ENCODE peak calls at places on chromosomes 11 and 22, in eight cellular contexts. E is psoas muscle; T is stomach; Z is left ventricle myocardium inferior; J is CD8-positive, alpha-beta T cell; C is H1; P is spleen; R is PC-3. U is an unnamed sample. For H3K36me3, the result is how much of the 10 kb centered on the place peaks cover.

GRCh38 chr22:44997060-44997459 is 12.7 kb downstream of the PHF21B start:
- DNase-seq in E (no peak), T (no peak), Z (no peak), J (no peak), C (no peak), P (no peak), R (no peak), U (no peak)

GRCh38 chr22:50606126-50606525 is 5.5 kb downstream of the MAPK8IP2 start:
- DNase-seq in E (no peak), T (no peak), Z (no peak), J (no peak), C (no peak), P (no peak), R (no peak), U (no peak)

GRCh38 chr11:2342981-2343380 is 34.1 kb upstream of the CD81 start:
- DNase-seq in E (no peak), T (no peak), Z (no peak), J (no peak), C (no peak), P (no peak), R (no peak), U (peak)

GRCh38 chr11:134266440-134266839 is 9.7 kb upstream of the GLB1L3 start:
- DNase-seq in E (no peak), T (no peak), Z (no peak), J (no peak), C (no peak), P (no peak), R (no peak), U (no peak)

GRCh38 chr11:110297726-110298297 is 1.4 kb upstream of the RDX start:
- DNase-seq in E (no peak), T (no peak), Z (no peak), J (no peak), C (no peak), P (no peak), R (peak), U (no peak)

GRCh38 chr11:13891911-13892310 is 70.6 kb upstream of the SPON1 start:
- DNase-seq in E (no peak), T (no peak), Z (no peak), J (no peak), C (no peak), P (no peak), R (no peak), U (no peak)

GRCh38 chr11:121038642-121039409 is 14.9 kb downstream of the TBCEL start:
- DNase-seq in E (no peak), T (no peak), Z (no peak), J (no peak), C (no peak), P (no peak), R (no peak), U (no peak)

GRCh38 chr11:16350125-16350524 is 6.2 kb downstream of the SOX6 start:
- DNase-seq in E (no peak), T (no peak), Z (no peak), J (no peak), C (no peak), P (no peak), R (no peak), U (no peak)

DNA sequence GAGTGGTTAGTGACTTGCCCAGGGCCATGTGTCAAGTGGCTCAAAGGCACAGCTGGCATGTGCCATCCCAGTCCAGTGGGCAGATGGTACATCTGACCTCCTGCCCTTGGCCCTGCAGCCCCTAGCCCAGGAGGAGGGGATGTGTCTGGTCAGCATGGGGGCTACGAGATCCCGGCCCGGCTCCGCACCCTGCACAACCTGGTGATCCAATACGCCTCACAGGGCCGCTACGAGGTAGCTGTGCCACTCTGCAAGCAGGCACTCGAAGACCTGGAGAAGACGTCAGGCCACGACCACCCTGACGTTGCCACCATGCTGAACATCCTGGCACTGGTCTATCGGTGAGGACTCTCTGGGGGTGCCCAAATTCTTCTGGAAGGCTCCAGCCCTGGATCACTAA is 5.7 kb upstream of the RAB1B start:
- DNase-seq in E (no peak), T (no peak), Z (no peak), J (no peak), C (no peak), P (peak), R (no peak), U (no peak)
- H3K36me3 ChIP-seq in E (under half), T (half or more), Z (under half), J (under half), C (under half), P (under half), R (under half), U (under half)

DNA sequence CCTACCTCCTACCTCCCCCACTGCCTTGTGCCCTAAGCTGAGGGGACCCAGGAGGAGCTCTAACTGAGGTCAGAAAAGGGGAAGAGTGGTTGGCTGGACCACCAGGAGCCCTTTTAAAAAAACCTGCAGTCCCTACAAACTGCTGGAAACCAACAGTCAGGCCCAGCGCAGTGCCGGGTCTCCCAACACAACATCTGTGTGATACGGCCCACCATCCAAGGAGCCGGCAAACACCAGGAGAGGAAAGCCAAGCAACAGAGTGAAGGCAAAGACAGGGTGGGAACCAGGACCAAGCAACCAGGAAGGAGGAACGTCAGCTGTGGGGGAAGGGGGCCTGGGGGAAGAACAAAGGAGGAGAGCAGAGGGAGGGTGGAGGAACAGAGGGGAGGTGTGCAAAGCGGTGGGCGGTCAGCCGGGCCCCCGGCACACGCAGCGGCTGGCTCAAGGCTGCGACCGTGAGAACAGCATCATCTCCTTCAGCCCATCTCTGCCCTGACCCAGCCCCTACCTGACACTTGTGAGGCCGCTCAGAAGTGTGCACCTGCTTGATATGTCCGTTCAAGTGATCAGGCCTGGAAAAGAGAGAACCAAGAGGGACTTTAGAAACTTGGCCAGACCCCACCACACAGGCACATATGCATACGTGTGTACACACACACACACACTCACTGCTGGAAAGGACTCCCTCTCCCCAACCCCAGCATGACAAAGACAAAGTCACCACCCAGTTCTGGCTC is 3.6 kb downstream of the PATZ1 start:
- DNase-seq in E (no peak), T (no peak), Z (no peak), J (no peak), C (no peak), P (no peak), R (no peak), U (peak)
- H3K36me3 ChIP-seq in E (under half), T (under half), Z (under half), J (under half), C (under half), P (under half), R (under half), U (under half)

GRCh38 chr11:1278766-1279673 is 30.4 kb downstream of the TOLLIP start:
- DNase-seq in E (no peak), T (no peak), Z (no peak), J (no peak), C (no peak), P (peak), R (no peak), U (no peak)
- H3K36me3 ChIP-seq in E (under half), T (half or more), Z (half or more), J (under half), C (under half), P (under half), R (under half), U (under half)

GRCh38 chr11:68784653-68785052 is 33.3 kb upstream of the TESMIN start:
- DNase-seq in E (no peak), T (no peak), Z (no peak), J (no peak), C (no peak), P (no peak), R (no peak), U (no peak)
- H3K36me3 ChIP-seq in E (under half), T (half or more), Z (half or more), J (under half), C (under half), P (under half), R (under half), U (half or more)

DNA sequence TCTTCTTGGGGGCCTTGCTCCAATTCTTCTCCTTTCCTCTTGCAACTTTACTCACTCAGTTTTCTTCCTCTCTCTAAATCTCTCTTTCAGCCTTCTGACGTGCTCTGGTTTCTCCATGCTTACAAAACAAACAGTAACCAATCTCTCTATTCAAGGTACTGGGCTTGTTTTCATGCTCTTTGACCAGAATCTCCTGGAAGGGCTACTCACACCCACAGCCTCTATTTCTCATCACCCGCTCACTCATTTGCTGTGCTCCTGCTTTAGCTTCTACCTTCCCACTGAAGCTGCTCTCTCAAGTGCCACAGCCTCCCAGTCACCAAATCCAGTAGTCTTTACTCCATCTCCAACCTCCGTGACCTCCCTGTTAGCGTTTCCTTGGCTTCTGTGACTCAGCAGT is 60.4 kb downstream of the SERGEF start:
- DNase-seq in E (no peak), T (no peak), Z (no peak), J (no peak), C (no peak), P (no peak), R (no peak), U (no peak)
- H3K36me3 ChIP-seq in E (under half), T (half or more), Z (under half), J (under half), C (under half), P (under half), R (under half), U (under half)

GRCh38 chr11:6488342-6488741 is 7.0 kb downstream of the TIMM10B start:
- DNase-seq in E (no peak), T (no peak), Z (no peak), J (no peak), C (no peak), P (no peak), R (no peak), U (no peak)
- H3K36me3 ChIP-seq in E (under half), T (half or more), Z (half or more), J (under half), C (under half), P (under half), R (under half), U (under half)

U was measured in pancreas.